ENCODE peak calls at places on chromosomes 2 and 18, in four cellular contexts. X is body of pancreas, Q is AG09309, C is IMR-90. K is an unnamed sample.

GRCh38 chr2:181354626-181355025 is 102.6 kb upstream of the ITGA4 start:
- DNase-seq in X (no peak), Q (peak; percentile 73), C (peak; percentile 63), K (no peak)

GRCh38 chr2:224584768-224585204 is 377 bp downstream of the CUL3 start:
- DNase-seq in X (peak; percentile 52), Q (no peak), C (no peak), K (no peak)

GRCh38 chr2:54459037-54459441 is 2.9 kb downstream of the SPTBN1 start:
- DNase-seq in X (no peak), Q (no peak), C (peak; percentile 65), K (no peak)

GRCh38 chr2:26530141-26530540 is 52.2 kb upstream of the OTOF start:
- DNase-seq in X (no peak), Q (no peak), C (no peak), K (no peak)

GRCh38 chr2:120820263-120820884 is 84.7 kb downstream of the GLI2 start:
- DNase-seq in X (no peak), Q (no peak), C (peak; percentile 90), K (no peak)

GRCh38 chr2:173134703-173135102 is 59.1 kb downstream of the MAP3K20 start:
- DNase-seq in X (peak; percentile 25), Q (peak; percentile 31), C (no peak), K (no peak)

GRCh38 chr2:189178007-189178406 is 1.6 kb downstream of the COL5A2 start:
- DNase-seq in X (no peak), Q (no peak), C (peak; percentile 51), K (no peak)

GRCh38 chr2:134310450-134311079 is 56.7 kb downstream of the MGAT5 start:
- DNase-seq in X (peak; percentile 54), Q (no peak), C (no peak), K (no peak)

GRCh38 chr2:133439281-133439920 is 128.9 kb downstream of the NCKAP5 start:
- DNase-seq in X (no peak), Q (no peak), C (no peak), K (no peak)

GRCh38 chr18:13570856-13571495 is 155.4 kb downstream of the FAM210A start:
- DNase-seq in X (no peak), Q (no peak), C (peak; percentile 7), K (no peak)

GRCh38 chr2:232447638-232448472 is 8.1 kb upstream of the ALPI start:
- DNase-seq in X (no peak), Q (no peak), C (no peak), K (no peak)

GRCh38 chr18:48022531-48023330 is 92.3 kb upstream of the SMAD2 start:
- DNase-seq in X (peak; percentile 57), Q (peak; percentile 27), C (peak; percentile 49), K (peak; percentile 49)

GRCh38 chr2:139201516-139201915 is 421.3 kb upstream of the NXPH2 start:
- DNase-seq in X (no peak), Q (no peak), C (no peak), K (no peak)

GRCh38 chr18:62751341-62751821 is 36.0 kb downstream of the PHLPP1 start:
- DNase-seq in X (peak; percentile 52), Q (no peak), C (peak; percentile 25), K (no peak)

GRCh38 chr2:28356095-28356911 is 36.4 kb upstream of the FOSL2 start:
- DNase-seq in X (peak; percentile 78), Q (peak; percentile 73), C (peak; percentile 91), K (peak; percentile 51)

GRCh38 chr2:121197369-121198091 is 87.5 kb downstream of the TFCP2L1 start:
- DNase-seq in X (peak; percentile 74), Q (peak; percentile 14), C (peak; percentile 35), K (no peak)

GRCh38 chr2:188158337-188159100 is 133.2 kb upstream of the GULP1 start:
- DNase-seq in X (no peak), Q (peak; percentile 55), C (peak; percentile 40), K (no peak)

GRCh38 chr2:234458466-234458865 is 38.4 kb downstream of the ARL4C start:
- DNase-seq in X (no peak), Q (no peak), C (no peak), K (no peak)